ENCODE peak calls at places on chromosomes 4 and X, in seven cellular contexts. One of them, this sample, is unnamed.

GRCh38 chr4:40915318-40916217 is 165.8 kb downstream of the NSUN7 start:
- DNase-seq in pons: no peak
- DNase-seq in GM12865: no peak
- DNase-seq in activated T-cell treated with anti-CD3 and anti-CD28 coated beads for 1 hour: no peak
- DNase-seq in HepG2: no peak
- DNase-seq in iPS DF 6.9: no peak
- DNase-seq in T-cell: no peak
- DNase-seq in this sample: no peak

GRCh38 chr4:107935246-107935645 is 3.9 kb downstream of the CYP2U1 start:
- DNase-seq in pons: no peak
- DNase-seq in GM12865: no peak
- DNase-seq in activated T-cell treated with anti-CD3 and anti-CD28 coated beads for 1 hour: no peak
- DNase-seq in HepG2: no peak
- DNase-seq in iPS DF 6.9: no peak
- DNase-seq in T-cell: no peak
- DNase-seq in this sample: no peak

GRCh38 chr4:89009107-89009506 is 47.9 kb downstream of the FAM13A start:
- DNase-seq in pons: no peak
- DNase-seq in GM12865: no peak
- DNase-seq in activated T-cell treated with anti-CD3 and anti-CD28 coated beads for 1 hour: no peak
- DNase-seq in HepG2: peak; percentile 13
- DNase-seq in iPS DF 6.9: no peak
- DNase-seq in T-cell: no peak
- DNase-seq in this sample: no peak

GRCh38 chr4:126223784-126224407 is 909.1 kb downstream of the FAT4 start:
- DNase-seq in pons: peak; percentile 45
- DNase-seq in GM12865: peak; percentile 3
- DNase-seq in activated T-cell treated with anti-CD3 and anti-CD28 coated beads for 1 hour: no peak
- DNase-seq in HepG2: peak; percentile 1
- DNase-seq in iPS DF 6.9: no peak
- DNase-seq in T-cell: no peak
- DNase-seq in this sample: no peak

GRCh38 chrX:51178352-51178751 is 154.3 kb upstream of the NUDT10 start:
- DNase-seq in pons: no peak
- DNase-seq in GM12865: no peak
- DNase-seq in activated T-cell treated with anti-CD3 and anti-CD28 coated beads for 1 hour: no peak
- DNase-seq in HepG2: no peak
- DNase-seq in iPS DF 6.9: no peak
- DNase-seq in T-cell: no peak
- DNase-seq in this sample: no peak

GRCh38 chr4:83316459-83317170 is 18.0 kb downstream of the HPSE start:
- DNase-seq in pons: no peak
- DNase-seq in GM12865: no peak
- DNase-seq in activated T-cell treated with anti-CD3 and anti-CD28 coated beads for 1 hour: no peak
- DNase-seq in HepG2: no peak
- DNase-seq in iPS DF 6.9: no peak
- DNase-seq in T-cell: no peak
- DNase-seq in this sample: no peak

GRCh38 chrX:103417933-103418332 is 41.6 kb downstream of the BEX3 start:
- DNase-seq in pons: no peak
- DNase-seq in GM12865: no peak
- DNase-seq in activated T-cell treated with anti-CD3 and anti-CD28 coated beads for 1 hour: no peak
- DNase-seq in HepG2: no peak
- DNase-seq in iPS DF 6.9: no peak
- DNase-seq in T-cell: no peak
- DNase-seq in this sample: no peak

GRCh38 chr4:72351521-72351920 is 217.5 kb downstream of the ADAMTS3 start:
- DNase-seq in pons: no peak
- DNase-seq in GM12865: no peak
- DNase-seq in activated T-cell treated with anti-CD3 and anti-CD28 coated beads for 1 hour: no peak
- DNase-seq in HepG2: no peak
- DNase-seq in iPS DF 6.9: no peak
- DNase-seq in T-cell: no peak
- DNase-seq in this sample: no peak

GRCh38 chr4:153780221-153780620 is 8.7 kb downstream of the SFRP2 start:
- DNase-seq in pons: no peak
- DNase-seq in GM12865: no peak
- DNase-seq in activated T-cell treated with anti-CD3 and anti-CD28 coated beads for 1 hour: no peak
- DNase-seq in HepG2: no peak
- DNase-seq in iPS DF 6.9: no peak
- DNase-seq in T-cell: no peak
- DNase-seq in this sample: no peak

GRCh38 chr4:127759228-127759820 is 22.8 kb upstream of the HSPA4L start:
- DNase-seq in pons: no peak
- DNase-seq in GM12865: no peak
- DNase-seq in activated T-cell treated with anti-CD3 and anti-CD28 coated beads for 1 hour: no peak
- DNase-seq in HepG2: no peak
- DNase-seq in iPS DF 6.9: no peak
- DNase-seq in T-cell: no peak
- DNase-seq in this sample: no peak

GRCh38 chr4:87465739-87466366 is 43.5 kb downstream of the NUDT9 start:
- DNase-seq in pons: peak; percentile 75
- DNase-seq in GM12865: peak; percentile 57
- DNase-seq in activated T-cell treated with anti-CD3 and anti-CD28 coated beads for 1 hour: no peak
- DNase-seq in HepG2: peak; percentile 45
- DNase-seq in iPS DF 6.9: peak; percentile 7
- DNase-seq in T-cell: no peak
- DNase-seq in this sample: peak; percentile 7

GRCh38 chr4:16707874-16708273 is 190.6 kb downstream of the LDB2 start:
- DNase-seq in pons: no peak
- DNase-seq in GM12865: no peak
- DNase-seq in activated T-cell treated with anti-CD3 and anti-CD28 coated beads for 1 hour: no peak
- DNase-seq in HepG2: no peak
- DNase-seq in iPS DF 6.9: no peak
- DNase-seq in T-cell: no peak
- DNase-seq in this sample: no peak

GRCh38 chr4:8912506-8912905 is 40.9 kb upstream of the HMX1 start:
- DNase-seq in pons: no peak
- DNase-seq in GM12865: no peak
- DNase-seq in activated T-cell treated with anti-CD3 and anti-CD28 coated beads for 1 hour: no peak
- DNase-seq in HepG2: no peak
- DNase-seq in iPS DF 6.9: no peak
- DNase-seq in T-cell: no peak
- DNase-seq in this sample: no peak

GRCh38 chrX:68261060-68261672 is 172.1 kb downstream of the OPHN1 start:
- DNase-seq in pons: peak; percentile 83
- DNase-seq in GM12865: no peak
- DNase-seq in activated T-cell treated with anti-CD3 and anti-CD28 coated beads for 1 hour: no peak
- DNase-seq in HepG2: no peak
- DNase-seq in iPS DF 6.9: no peak
- DNase-seq in T-cell: no peak
- DNase-seq in this sample: no peak

GRCh38 chr4:181006509-181007290 is 1236.5 kb upstream of the TENM3 start:
- DNase-seq in pons: no peak
- DNase-seq in GM12865: no peak
- DNase-seq in activated T-cell treated with anti-CD3 and anti-CD28 coated beads for 1 hour: no peak
- DNase-seq in HepG2: no peak
- DNase-seq in iPS DF 6.9: no peak
- DNase-seq in T-cell: no peak
- DNase-seq in this sample: no peak

GRCh38 chr4:139666735-139667266 is 1.2 kb downstream of the MGST2 start:
- DNase-seq in pons: peak; percentile 61
- DNase-seq in GM12865: no peak
- DNase-seq in activated T-cell treated with anti-CD3 and anti-CD28 coated beads for 1 hour: no peak
- DNase-seq in HepG2: peak; percentile 47
- DNase-seq in iPS DF 6.9: no peak
- DNase-seq in T-cell: no peak
- DNase-seq in this sample: no peak

GRCh38 chr4:79059631-79060399 is 120.6 kb upstream of the PAQR3 start:
- DNase-seq in pons: no peak
- DNase-seq in GM12865: no peak
- DNase-seq in activated T-cell treated with anti-CD3 and anti-CD28 coated beads for 1 hour: no peak
- DNase-seq in HepG2: no peak
- DNase-seq in iPS DF 6.9: no peak
- DNase-seq in T-cell: no peak
- DNase-seq in this sample: no peak

GRCh38 chrX:73214366-73215094 is at the start of gene NAP1L2:
- DNase-seq in pons: peak; percentile 79
- DNase-seq in GM12865: peak; percentile 0
- DNase-seq in activated T-cell treated with anti-CD3 and anti-CD28 coated beads for 1 hour: no peak
- DNase-seq in HepG2: no peak
- DNase-seq in iPS DF 6.9: peak; percentile 4
- DNase-seq in T-cell: no peak
- DNase-seq in this sample: peak; percentile 6

GRCh38 chr4:151983854-151984253 is 223.0 kb upstream of the GATB start:
- DNase-seq in pons: no peak
- DNase-seq in GM12865: no peak
- DNase-seq in activated T-cell treated with anti-CD3 and anti-CD28 coated beads for 1 hour: no peak
- DNase-seq in HepG2: no peak
- DNase-seq in iPS DF 6.9: no peak
- DNase-seq in T-cell: no peak
- DNase-seq in this sample: no peak

GRCh38 chr4:43547560-43547959 is 655.0 kb downstream of the GRXCR1 start:
- DNase-seq in pons: no peak
- DNase-seq in GM12865: no peak
- DNase-seq in activated T-cell treated with anti-CD3 and anti-CD28 coated beads for 1 hour: no peak
- DNase-seq in HepG2: no peak
- DNase-seq in iPS DF 6.9: no peak
- DNase-seq in T-cell: no peak
- DNase-seq in this sample: no peak

GRCh38 chr4:106986486-106986885 is 49.6 kb downstream of the DKK2 start:
- DNase-seq in pons: no peak
- DNase-seq in GM12865: no peak
- DNase-seq in activated T-cell treated with anti-CD3 and anti-CD28 coated beads for 1 hour: no peak
- DNase-seq in HepG2: no peak
- DNase-seq in iPS DF 6.9: no peak
- DNase-seq in T-cell: no peak
- DNase-seq in this sample: no peak

GRCh38 chr4:6087669-6088068 is 69.4 kb upstream of the C4orf50 start:
- DNase-seq in pons: peak; percentile 29
- DNase-seq in GM12865: peak; percentile 25
- DNase-seq in activated T-cell treated with anti-CD3 and anti-CD28 coated beads for 1 hour: no peak
- DNase-seq in HepG2: peak; percentile 39
- DNase-seq in iPS DF 6.9: peak; percentile 55
- DNase-seq in T-cell: no peak
- DNase-seq in this sample: no peak

GRCh38 chr4:67721770-67722597 is 21.0 kb upstream of the UBA6 start:
- DNase-seq in pons: no peak
- DNase-seq in GM12865: no peak
- DNase-seq in activated T-cell treated with anti-CD3 and anti-CD28 coated beads for 1 hour: no peak
- DNase-seq in HepG2: no peak
- DNase-seq in iPS DF 6.9: no peak
- DNase-seq in T-cell: no peak
- DNase-seq in this sample: no peak

GRCh38 chr4:21554036-21554435 is 394.5 kb downstream of the KCNIP4 start:
- DNase-seq in pons: peak; percentile 19
- DNase-seq in GM12865: no peak
- DNase-seq in activated T-cell treated with anti-CD3 and anti-CD28 coated beads for 1 hour: no peak
- DNase-seq in HepG2: no peak
- DNase-seq in iPS DF 6.9: no peak
- DNase-seq in T-cell: no peak
- DNase-seq in this sample: no peak

GRCh38 chr4:39304651-39305050 is 61.5 kb downstream of the RFC1 start:
- DNase-seq in pons: peak; percentile 59
- DNase-seq in GM12865: no peak
- DNase-seq in activated T-cell treated with anti-CD3 and anti-CD28 coated beads for 1 hour: no peak
- DNase-seq in HepG2: no peak
- DNase-seq in iPS DF 6.9: no peak
- DNase-seq in T-cell: no peak
- DNase-seq in this sample: no peak

GRCh38 chr4:98642991-98643426 is 15.4 kb downstream of the TSPAN5 start:
- DNase-seq in pons: no peak
- DNase-seq in GM12865: no peak
- DNase-seq in activated T-cell treated with anti-CD3 and anti-CD28 coated beads for 1 hour: no peak
- DNase-seq in HepG2: peak; percentile 66
- DNase-seq in iPS DF 6.9: no peak
- DNase-seq in T-cell: no peak
- DNase-seq in this sample: no peak

GRCh38 chr4:82402196-82402775 is 28.0 kb downstream of the HNRNPDL start:
- DNase-seq in pons: no peak
- DNase-seq in GM12865: no peak
- DNase-seq in activated T-cell treated with anti-CD3 and anti-CD28 coated beads for 1 hour: no peak
- DNase-seq in HepG2: no peak
- DNase-seq in iPS DF 6.9: no peak
- DNase-seq in T-cell: no peak
- DNase-seq in this sample: no peak

GRCh38 chr4:26490111-26490979 is at the start of gene CCKAR:
- DNase-seq in pons: no peak
- DNase-seq in GM12865: no peak
- DNase-seq in activated T-cell treated with anti-CD3 and anti-CD28 coated beads for 1 hour: no peak
- DNase-seq in HepG2: no peak
- DNase-seq in iPS DF 6.9: no peak
- DNase-seq in T-cell: no peak
- DNase-seq in this sample: no peak

GRCh38 chr4:67161311-67161710 is 384.0 kb downstream of the CENPC start:
- DNase-seq in pons: no peak
- DNase-seq in GM12865: no peak
- DNase-seq in activated T-cell treated with anti-CD3 and anti-CD28 coated beads for 1 hour: no peak
- DNase-seq in HepG2: no peak
- DNase-seq in iPS DF 6.9: no peak
- DNase-seq in T-cell: no peak
- DNase-seq in this sample: no peak

This sample was measured in CD8-positive, alpha-beta T cell.